ENCODE peak calls at places on chromosome 18, in six cellular contexts. One of them, this sample, is unnamed. For H3K4me1, the result is how much of the 10 kb centered on the place peaks cover.

GRCh38 chr18:3294435-3295080 is 32.6 kb downstream of the MYL12B start:
- DNase-seq in K562: peak
- DNase-seq in H9: peak
- DNase-seq in psoas muscle: no peak
- DNase-seq in body of pancreas: peak
- DNase-seq in heart left ventricle: no peak
- DNase-seq in this sample: no peak

GRCh38 chr18:60100805-60101204 is 201.0 kb downstream of the PMAIP1 start:
- DNase-seq in K562: no peak
- DNase-seq in heart left ventricle: no peak
- DNase-seq in body of pancreas: no peak
- DNase-seq in psoas muscle: no peak
- DNase-seq in H9: no peak
- DNase-seq in this sample: no peak

GRCh38 chr18:3015203-3015590 is 2.3 kb upstream of the LPIN2 start:
- DNase-seq in psoas muscle: no peak
- DNase-seq in heart left ventricle: no peak
- DNase-seq in K562: peak
- DNase-seq in H9: no peak
- DNase-seq in body of pancreas: no peak
- DNase-seq in this sample: peak

GRCh38 chr18:53906681-53907080 is 317.8 kb downstream of the MBD2 start:
- DNase-seq in body of pancreas: no peak
- DNase-seq in psoas muscle: no peak
- DNase-seq in heart left ventricle: peak
- DNase-seq in K562: no peak
- DNase-seq in H9: no peak
- DNase-seq in this sample: no peak

GRCh38 chr18:48806551-48807261 is 144.1 kb downstream of the SMAD7 start:
- DNase-seq in body of pancreas: no peak
- DNase-seq in psoas muscle: peak
- DNase-seq in heart left ventricle: peak
- DNase-seq in H9: peak
- DNase-seq in K562: peak
- DNase-seq in this sample: peak

GRCh38 chr18:4236940-4237686 is 218.0 kb downstream of the DLGAP1 start:
- DNase-seq in body of pancreas: no peak
- DNase-seq in H9: no peak
- DNase-seq in psoas muscle: no peak
- DNase-seq in K562: no peak
- DNase-seq in heart left ventricle: no peak
- DNase-seq in this sample: no peak

GRCh38 chr18:75081486-75081885 is 127.5 kb downstream of the PTGR3 start:
- DNase-seq in K562: no peak
- DNase-seq in body of pancreas: no peak
- DNase-seq in heart left ventricle: no peak
- DNase-seq in H9: no peak
- DNase-seq in psoas muscle: no peak
- DNase-seq in this sample: no peak

GRCh38 chr18:48662021-48662661 is 123.3 kb downstream of the CTIF start:
- DNase-seq in H9: no peak
- DNase-seq in body of pancreas: peak
- DNase-seq in K562: no peak
- DNase-seq in heart left ventricle: no peak
- DNase-seq in psoas muscle: no peak
- DNase-seq in this sample: no peak

GRCh38 chr18:26621161-26622026 is 73.0 kb upstream of the KCTD1 start:
- DNase-seq in body of pancreas: peak
- DNase-seq in H9: peak
- DNase-seq in K562: peak
- DNase-seq in heart left ventricle: peak
- DNase-seq in psoas muscle: no peak
- DNase-seq in this sample: peak

GRCh38 chr18:77422974-77423373 is 173.3 kb downstream of the GALR1 start:
- DNase-seq in psoas muscle: no peak
- DNase-seq in H9: no peak
- DNase-seq in heart left ventricle: no peak
- DNase-seq in K562: no peak
- DNase-seq in body of pancreas: no peak
- DNase-seq in this sample: no peak

GRCh38 chr18:77423468-77423867 is 173.8 kb downstream of the GALR1 start:
- DNase-seq in psoas muscle: no peak
- DNase-seq in K562: no peak
- DNase-seq in H9: no peak
- DNase-seq in body of pancreas: no peak
- DNase-seq in heart left ventricle: no peak
- DNase-seq in this sample: no peak
- H3K4me1 ChIP-seq in psoas muscle: under half
- H3K4me1 ChIP-seq in K562: under half
- H3K4me1 ChIP-seq in H9: under half
- H3K4me1 ChIP-seq in body of pancreas: under half
- H3K4me1 ChIP-seq in heart left ventricle: under half
- H3K4me1 ChIP-seq in this sample: under half

DNA sequence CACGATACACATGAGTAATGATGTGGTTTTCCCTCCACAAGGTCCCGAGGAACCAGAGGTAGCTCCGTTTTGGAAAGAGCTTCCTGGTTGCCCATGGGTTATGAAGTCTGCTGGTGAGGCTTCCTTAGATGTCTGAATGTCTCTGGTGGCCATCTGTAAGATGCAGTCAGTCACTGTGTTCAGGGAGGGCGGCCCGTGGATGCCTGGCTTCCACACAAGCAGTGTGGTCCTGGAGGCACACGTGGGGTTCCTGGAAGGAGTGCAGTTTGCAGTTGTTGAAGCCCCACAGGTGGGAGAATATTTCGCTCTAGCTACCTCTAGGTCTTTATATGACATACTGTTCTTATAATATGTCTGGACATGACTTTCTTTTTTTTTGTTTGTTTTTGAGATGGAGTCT is 209.0 kb downstream of the FAM210A start:
- DNase-seq in psoas muscle: no peak
- DNase-seq in K562: no peak
- DNase-seq in heart left ventricle: no peak
- DNase-seq in H9: no peak
- DNase-seq in body of pancreas: no peak
- DNase-seq in this sample: no peak
- TF ChIP-seq CTCF in psoas muscle: no peak
- TF ChIP-seq CTCF in K562: no peak
- TF ChIP-seq CTCF in heart left ventricle: no peak
- TF ChIP-seq CTCF in H9: no peak
- TF ChIP-seq CTCF in body of pancreas: no peak
- TF ChIP-seq CTCF in this sample: no peak

GRCh38 chr18:7637269-7637668 is 70.2 kb downstream of the PTPRM start:
- DNase-seq in psoas muscle: no peak
- DNase-seq in body of pancreas: no peak
- DNase-seq in K562: no peak
- DNase-seq in H9: no peak
- DNase-seq in heart left ventricle: no peak
- DNase-seq in this sample: no peak
- H3K4me1 ChIP-seq in psoas muscle: under half
- H3K4me1 ChIP-seq in body of pancreas: under half
- H3K4me1 ChIP-seq in K562: under half
- H3K4me1 ChIP-seq in H9: under half
- H3K4me1 ChIP-seq in heart left ventricle: under half
- H3K4me1 ChIP-seq in this sample: under half

GRCh38 chr18:57142361-57142760 is 4.5 kb upstream of the BOD1L2 start:
- DNase-seq in K562: no peak
- DNase-seq in psoas muscle: no peak
- DNase-seq in body of pancreas: no peak
- DNase-seq in H9: no peak
- DNase-seq in heart left ventricle: no peak
- DNase-seq in this sample: no peak

GRCh38 chr18:57143265-57143664 is 3.6 kb upstream of the BOD1L2 start:
- DNase-seq in H9: no peak
- DNase-seq in K562: no peak
- DNase-seq in body of pancreas: no peak
- DNase-seq in heart left ventricle: no peak
- DNase-seq in psoas muscle: no peak
- DNase-seq in this sample: no peak

GRCh38 chr18:57137847-57138246 is 9.0 kb upstream of the BOD1L2 start:
- DNase-seq in H9: no peak
- DNase-seq in K562: no peak
- DNase-seq in psoas muscle: no peak
- DNase-seq in heart left ventricle: no peak
- DNase-seq in body of pancreas: no peak
- DNase-seq in this sample: no peak

GRCh38 chr18:57146956-57147636 is at the start of gene BOD1L2:
- DNase-seq in body of pancreas: no peak
- DNase-seq in heart left ventricle: no peak
- DNase-seq in psoas muscle: no peak
- DNase-seq in H9: peak
- DNase-seq in K562: no peak
- DNase-seq in this sample: no peak

DNA sequence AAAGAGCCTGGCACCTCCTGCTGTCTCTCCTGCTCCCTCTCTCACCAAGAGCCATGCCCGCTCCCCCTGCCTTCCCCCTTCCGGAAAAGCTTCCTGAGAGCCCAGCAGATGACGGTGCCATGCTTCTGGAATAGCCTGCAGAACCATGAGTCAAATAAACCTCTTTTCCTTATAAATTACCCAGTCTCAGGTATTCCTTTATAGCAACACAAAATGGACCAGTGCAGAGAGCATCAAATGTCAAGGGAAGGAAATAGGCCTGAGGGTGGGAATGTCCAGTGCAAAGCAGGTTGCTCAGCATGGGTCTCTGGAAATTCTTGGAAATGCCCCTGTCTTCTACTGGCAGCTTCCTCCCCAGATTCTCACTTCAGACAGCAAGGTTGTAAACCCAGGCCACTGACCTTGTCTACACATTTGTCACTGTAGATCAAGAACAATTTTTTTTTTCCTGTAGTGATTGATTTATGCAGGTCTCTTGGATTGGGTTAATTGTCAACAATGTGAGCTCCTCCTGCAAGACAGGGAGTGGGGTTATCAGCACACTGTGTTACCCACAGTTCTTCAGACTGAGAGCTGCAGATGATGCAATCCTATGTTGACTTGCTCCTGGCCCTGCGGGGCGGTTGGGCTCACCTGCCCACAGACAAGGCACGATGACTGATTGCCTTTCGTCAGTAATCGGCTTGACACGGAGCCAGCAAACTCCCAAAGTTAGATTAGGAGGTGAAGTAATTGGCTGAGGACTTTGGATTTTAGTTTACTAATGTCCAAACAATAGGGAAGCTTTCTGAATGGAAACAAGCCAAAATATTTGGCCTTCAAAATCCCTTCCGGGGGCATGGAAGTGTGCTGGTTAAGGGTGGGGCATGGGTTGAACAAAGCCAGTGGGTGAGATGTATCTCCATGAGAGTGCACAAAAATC is 5.4 kb upstream of the BOD1L2 start:
- DNase-seq in heart left ventricle: no peak
- DNase-seq in H9: no peak
- DNase-seq in body of pancreas: peak
- DNase-seq in psoas muscle: no peak
- DNase-seq in K562: no peak
- DNase-seq in this sample: peak
- TF ChIP-seq CTCF in heart left ventricle: no peak
- TF ChIP-seq CTCF in H9: no peak
- TF ChIP-seq CTCF in body of pancreas: no peak
- TF ChIP-seq CTCF in psoas muscle: no peak
- TF ChIP-seq CTCF in K562: no peak
- TF ChIP-seq CTCF in this sample: no peak

DNA sequence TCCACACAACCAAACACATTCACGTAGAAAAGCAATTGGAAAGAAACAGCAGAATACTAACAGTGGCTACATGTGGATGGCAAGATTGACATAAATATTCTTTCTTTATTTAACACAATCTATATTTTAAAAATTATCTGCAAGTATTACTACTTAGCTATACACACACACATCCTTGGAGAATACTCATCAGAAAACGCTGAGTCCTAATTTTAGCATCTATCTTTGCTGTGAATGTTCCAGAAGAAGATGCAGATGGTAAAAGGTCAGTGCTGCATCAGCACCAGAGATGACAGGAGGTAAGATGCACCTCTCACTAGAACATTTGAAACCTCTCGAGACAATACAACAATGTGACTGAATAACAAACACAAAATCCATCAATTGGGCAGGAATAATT is 148.5 kb downstream of the L3MBTL4 start:
- DNase-seq in body of pancreas: no peak
- DNase-seq in H9: no peak
- DNase-seq in K562: no peak
- DNase-seq in psoas muscle: no peak
- DNase-seq in heart left ventricle: no peak
- DNase-seq in this sample: no peak
- H3K4me1 ChIP-seq in body of pancreas: under half
- H3K4me1 ChIP-seq in H9: under half
- H3K4me1 ChIP-seq in K562: under half
- H3K4me1 ChIP-seq in psoas muscle: under half
- H3K4me1 ChIP-seq in heart left ventricle: under half
- H3K4me1 ChIP-seq in this sample: under half

GRCh38 chr18:69483574-69483973 is 82.9 kb downstream of the DOK6 start:
- DNase-seq in H9: no peak
- DNase-seq in heart left ventricle: no peak
- DNase-seq in K562: no peak
- DNase-seq in body of pancreas: no peak
- DNase-seq in psoas muscle: no peak
- DNase-seq in this sample: no peak

GRCh38 chr18:69487488-69488394 is 87.1 kb downstream of the DOK6 start:
- DNase-seq in psoas muscle: no peak
- DNase-seq in body of pancreas: no peak
- DNase-seq in K562: no peak
- DNase-seq in H9: no peak
- DNase-seq in heart left ventricle: no peak
- DNase-seq in this sample: no peak

GRCh38 chr18:69490072-69490471 is 89.4 kb downstream of the DOK6 start:
- DNase-seq in H9: no peak
- DNase-seq in heart left ventricle: no peak
- DNase-seq in K562: no peak
- DNase-seq in body of pancreas: no peak
- DNase-seq in psoas muscle: no peak
- DNase-seq in this sample: no peak

GRCh38 chr18:69480460-69480859 is 79.8 kb downstream of the DOK6 start:
- DNase-seq in psoas muscle: no peak
- DNase-seq in H9: no peak
- DNase-seq in heart left ventricle: no peak
- DNase-seq in K562: no peak
- DNase-seq in body of pancreas: no peak
- DNase-seq in this sample: no peak

GRCh38 chr18:69484699-69485396 is 84.2 kb downstream of the DOK6 start:
- DNase-seq in psoas muscle: no peak
- DNase-seq in H9: no peak
- DNase-seq in heart left ventricle: no peak
- DNase-seq in body of pancreas: no peak
- DNase-seq in K562: no peak
- DNase-seq in this sample: no peak
- TF ChIP-seq CTCF in psoas muscle: no peak
- TF ChIP-seq CTCF in H9: peak
- TF ChIP-seq CTCF in heart left ventricle: no peak
- TF ChIP-seq CTCF in body of pancreas: no peak
- TF ChIP-seq CTCF in K562: no peak
- TF ChIP-seq CTCF in this sample: no peak

GRCh38 chr18:28109781-28110460 is 67.0 kb downstream of the CDH2 start:
- DNase-seq in psoas muscle: no peak
- DNase-seq in K562: no peak
- DNase-seq in H9: no peak
- DNase-seq in heart left ventricle: no peak
- DNase-seq in body of pancreas: no peak
- DNase-seq in this sample: no peak
- H3K4me1 ChIP-seq in psoas muscle: under half
- H3K4me1 ChIP-seq in K562: under half
- H3K4me1 ChIP-seq in H9: under half
- H3K4me1 ChIP-seq in heart left ventricle: under half
- H3K4me1 ChIP-seq in body of pancreas: under half
- H3K4me1 ChIP-seq in this sample: under half

GRCh38 chr18:12531747-12532146 is 124.0 kb downstream of the PRELID3A start:
- DNase-seq in H9: no peak
- DNase-seq in psoas muscle: no peak
- DNase-seq in K562: no peak
- DNase-seq in body of pancreas: no peak
- DNase-seq in heart left ventricle: no peak
- DNase-seq in this sample: no peak
- TF ChIP-seq CTCF in H9: peak
- TF ChIP-seq CTCF in psoas muscle: no peak
- TF ChIP-seq CTCF in K562: no peak
- TF ChIP-seq CTCF in body of pancreas: no peak
- TF ChIP-seq CTCF in heart left ventricle: no peak
- TF ChIP-seq CTCF in this sample: no peak